ENCODE peak calls at places on chromosomes 4 and X, in ten cellular contexts. E, A, F, S, Q, H, P, Y, Z and J are unnamed samples.

GRCh38 chr4:80500593-80500992 is 165.1 kb downstream of the CFAP299 start:
- DNase-seq in P (peak; percentile 40), Z (no peak), Q (peak; percentile 39), H (peak; percentile 1), E (no peak), Y (no peak), F (peak; percentile 1), A (no peak), S (no peak), J (no peak)

GRCh38 chrX:130637591-130637990 is 235.8 kb downstream of the RBMX2 start:
- DNase-seq in Z (no peak), Q (no peak), S (peak; percentile 58), E (no peak), A (no peak), F (peak; percentile 64), Y (no peak), H (peak; percentile 7), P (no peak), J (no peak)

GRCh38 chrX:145396612-145397011 is 149.3 kb downstream of the SPANXN1 start:
- DNase-seq in P (no peak), Q (no peak), Y (no peak), H (no peak), A (no peak), Z (no peak), F (no peak), S (no peak), E (no peak), J (no peak)

GRCh38 chr4:94390804-94391410 is 48.3 kb upstream of the HPGDS start:
- DNase-seq in F (peak; percentile 46), P (peak; percentile 23), S (peak; percentile 4), A (peak; percentile 6), E (no peak), Q (peak; percentile 42), Z (peak; percentile 37), Y (peak; percentile 2), H (no peak), J (peak; percentile 62)

GRCh38 chr4:38710053-38710452 is 46.1 kb downstream of the KLF3 start:
- DNase-seq in Z (no peak), S (no peak), Q (no peak), P (no peak), A (no peak), Y (no peak), H (peak; percentile 48), E (no peak), F (no peak), J (no peak)

GRCh38 chr4:123350191-123350544 is 46.4 kb upstream of the SPRY1 start:
- DNase-seq in A (no peak), S (no peak), H (no peak), Z (no peak), F (peak; percentile 51), P (no peak), Q (peak; percentile 15), E (no peak), Y (peak; percentile 3), J (peak; percentile 87)

GRCh38 chr4:152014280-152014679 is 253.5 kb upstream of the GATB start:
- DNase-seq in P (peak; percentile 88), Y (no peak), Q (no peak), H (peak; percentile 57), S (no peak), Z (no peak), F (no peak), A (peak; percentile 35), E (no peak), J (peak; percentile 93)

GRCh38 chrX:135931644-135932487 is 38.4 kb downstream of the SAGE1 start:
- DNase-seq in S (peak; percentile 24), Z (peak; percentile 17), P (peak; percentile 58), E (no peak), F (peak; percentile 45), Y (peak; percentile 19), Q (peak; percentile 62), A (peak; percentile 33), H (peak; percentile 3), J (peak; percentile 64)

GRCh38 chr4:150515135-150515534 is 66.8 kb upstream of the MAB21L2 start:
- DNase-seq in Q (no peak), E (no peak), H (no peak), Y (no peak), S (no peak), Z (no peak), P (no peak), F (peak; percentile 38), A (no peak), J (no peak)

GRCh38 chr4:3253808-3254207 is 4.8 kb downstream of the MSANTD1 start:
- DNase-seq in S (no peak), H (no peak), P (peak; percentile 8), A (no peak), Q (no peak), E (peak; percentile 69), Z (no peak), F (no peak), Y (no peak), J (no peak)

GRCh38 chr4:99617374-99617773 is 40.3 kb downstream of the C4orf54 start:
- DNase-seq in S (no peak), P (no peak), F (no peak), A (no peak), E (no peak), Q (no peak), Y (no peak), H (no peak), Z (no peak), J (no peak)

GRCh38 chr4:30600246-30600645 is 119.9 kb upstream of the PCDH7 start:
- DNase-seq in H (no peak), E (no peak), P (no peak), S (no peak), Y (no peak), Q (no peak), A (no peak), F (peak; percentile 57), Z (no peak), J (peak; percentile 73)

GRCh38 chr4:130689182-130689581 is 1593.2 kb downstream of the C4orf33 start:
- DNase-seq in Z (no peak), P (no peak), F (no peak), S (no peak), A (no peak), E (no peak), Q (no peak), H (no peak), Y (no peak), J (no peak)

GRCh38 chr4:183256756-183257385 is 63.2 kb downstream of the CLDN22 start:
- DNase-seq in A (no peak), Y (no peak), Q (peak; percentile 54), P (peak; percentile 58), F (peak; percentile 66), H (no peak), Z (peak; percentile 42), S (peak; percentile 54), E (no peak), J (peak; percentile 61)

GRCh38 chr4:72858328-72858727 is 211.2 kb downstream of the COX18 start:
- DNase-seq in P (no peak), Z (peak; percentile 82), Y (no peak), A (no peak), H (no peak), S (peak; percentile 79), E (no peak), F (peak; percentile 88), Q (no peak), J (no peak)

GRCh38 chrX:11688201-11688600 is 22.5 kb upstream of the ARHGAP6 start:
- DNase-seq in P (no peak), E (no peak), Z (no peak), S (no peak), A (no peak), F (no peak), Y (no peak), Q (no peak), H (no peak), J (no peak)

GRCh38 chr4:152666946-152667345 is 12.9 kb downstream of the TMEM154 start:
- DNase-seq in F (no peak), A (no peak), H (no peak), P (no peak), Q (no peak), Y (no peak), S (no peak), E (no peak), Z (no peak), J (no peak)

GRCh38 chr4:169151671-169152070 is 119.1 kb downstream of the SH3RF1 start:
- DNase-seq in Q (no peak), Y (no peak), Z (no peak), H (no peak), S (peak; percentile 86), P (no peak), E (no peak), A (no peak), F (peak; percentile 53), J (no peak)

GRCh38 chr4:185217390-185217985 is 8.1 kb downstream of the SNX25 start:
- DNase-seq in P (no peak), E (no peak), F (no peak), A (no peak), Q (no peak), S (no peak), H (no peak), Z (no peak), Y (no peak), J (no peak)